ENCODE peak calls at places on chromosomes 3 and 15, in seven cellular contexts. E, A, L, X, K, Q and Y are unnamed samples.

GRCh38 chr3:119973276-119973675 is 121.0 kb downstream of the GSK3B start:
- DNase-seq in E (no peak), A (no peak), L (no peak), X (no peak), K (no peak), Q (no peak), Y (no peak)

GRCh38 chr3:180142041-180142440 is 105.3 kb upstream of the PEX5L start:
- DNase-seq in E (no peak), A (no peak), L (no peak), X (no peak), K (no peak), Q (no peak), Y (no peak)

GRCh38 chr15:77419050-77419835 is 661 bp downstream of the PEAK1 start:
- DNase-seq in E (peak), A (peak), L (peak), X (peak), K (peak), Q (no peak), Y (no peak)

GRCh38 chr15:71137138-71137518 is 21.9 kb downstream of the THSD4 start:
- DNase-seq in E (no peak), A (no peak), L (no peak), X (peak), K (no peak), Q (no peak), Y (no peak)

GRCh38 chr3:159499031-159499793 is 489.4 kb upstream of the IL12A start:
- DNase-seq in E (no peak), A (no peak), L (no peak), X (no peak), K (no peak), Q (no peak), Y (no peak)

GRCh38 chr15:52678036-52678467 is 1.1 kb downstream of the ATOSA start:
- DNase-seq in E (peak), A (peak), L (peak), X (peak), K (peak), Q (peak), Y (no peak)

GRCh38 chr3:141410861-141411771 is 42.8 kb downstream of the ZBTB38 start:
- DNase-seq in E (peak), A (no peak), L (peak), X (no peak), K (no peak), Q (no peak), Y (no peak)

GRCh38 chr3:29893024-29893554 is 612.2 kb downstream of the RBMS3 start:
- DNase-seq in E (no peak), A (no peak), L (no peak), X (no peak), K (no peak), Q (no peak), Y (no peak)

GRCh38 chr3:131714585-131715220 is 211.9 kb upstream of the MRPL3 start:
- DNase-seq in E (no peak), A (no peak), L (no peak), X (no peak), K (no peak), Q (no peak), Y (peak)

GRCh38 chr3:100169186-100169585 is 54.9 kb upstream of the FILIP1L start:
- DNase-seq in E (no peak), A (no peak), L (no peak), X (no peak), K (no peak), Q (no peak), Y (no peak)

GRCh38 chr15:67828379-67828968 is 3.2 kb downstream of the SKOR1 start:
- DNase-seq in E (no peak), A (no peak), L (no peak), X (no peak), K (no peak), Q (no peak), Y (no peak)

GRCh38 chr3:134134698-134135415 is 105.1 kb upstream of the SLCO2A1 start:
- DNase-seq in E (no peak), A (no peak), L (no peak), X (no peak), K (no peak), Q (no peak), Y (no peak)

GRCh38 chr15:45276851-45277250 is 24.8 kb downstream of the SLC28A2 start:
- DNase-seq in E (no peak), A (no peak), L (peak), X (no peak), K (no peak), Q (no peak), Y (no peak)

GRCh38 chr3:129435367-129435766 is 4.4 kb downstream of the MBD4 start:
- DNase-seq in E (no peak), A (no peak), L (no peak), X (no peak), K (no peak), Q (no peak), Y (no peak)

GRCh38 chr3:193853511-193854219 is 260.7 kb downstream of the OPA1 start:
- DNase-seq in E (no peak), A (no peak), L (no peak), X (no peak), K (no peak), Q (no peak), Y (no peak)

GRCh38 chr3:35664460-35664919 is 25.2 kb downstream of the ARPP21 start:
- DNase-seq in E (peak), A (no peak), L (peak), X (peak), K (no peak), Q (no peak), Y (no peak)

GRCh38 chr15:77786956-77787355 is 154.2 kb upstream of the LINGO1 start:
- DNase-seq in E (no peak), A (no peak), L (no peak), X (no peak), K (no peak), Q (no peak), Y (no peak)

GRCh38 chr15:70327328-70328136 is 229.8 kb upstream of the TLE3 start:
- DNase-seq in E (no peak), A (no peak), L (no peak), X (no peak), K (no peak), Q (no peak), Y (no peak)

GRCh38 chr3:146326875-146327543 is 76.1 kb upstream of the PLSCR4 start:
- DNase-seq in E (peak), A (no peak), L (peak), X (peak), K (no peak), Q (no peak), Y (no peak)

GRCh38 chr3:135895106-135895733 is 70.3 kb upstream of the PPP2R3A start:
- DNase-seq in E (peak), A (peak), L (peak), X (peak), K (peak), Q (no peak), Y (peak)

GRCh38 chr3:194854290-194855024 is 168.8 kb downstream of the FAM43A start:
- DNase-seq in E (no peak), A (no peak), L (no peak), X (no peak), K (no peak), Q (no peak), Y (no peak)

GRCh38 chr15:46682969-46683791 is 1034.1 kb upstream of the SEMA6D start:
- DNase-seq in E (no peak), A (no peak), L (no peak), X (no peak), K (no peak), Q (no peak), Y (no peak)

GRCh38 chr3:178260887-178261286 is 275.3 kb upstream of the KCNMB2 start:
- DNase-seq in E (no peak), A (no peak), L (no peak), X (no peak), K (no peak), Q (no peak), Y (no peak)

GRCh38 chr3:8110966-8111798 is 390.4 kb upstream of the LMCD1 start:
- DNase-seq in E (peak), A (peak), L (peak), X (peak), K (peak), Q (no peak), Y (peak)

GRCh38 chr3:124158174-124158812 is 166.4 kb upstream of the ROPN1 start:
- DNase-seq in E (peak), A (no peak), L (no peak), X (no peak), K (no peak), Q (no peak), Y (no peak)

GRCh38 chr3:192005989-192006388 is 545.0 kb downstream of the PYDC2 start:
- DNase-seq in E (no peak), A (no peak), L (no peak), X (no peak), K (no peak), Q (no peak), Y (no peak)